ENCODE peak calls at places on chromosomes 6 and 20, in eight cellular contexts. Y is effector CD4-positive, alpha-beta T cell; V is mucosa of descending colon; U is activated CD8-positive, alpha-beta memory T cell treated with anti-CD3 and anti-CD28 coated beads, Interleukin-2, amount 50 U/mL, for 48 hours; H is RPMI7951; X is cardiac septum; D is stimulated activated CD4-positive, alpha-beta T cell treated with anti-CD3 and anti-CD28 coated beads, TNF-alpha, amount 100 ng/mL, for 24 hours; A is spleen. R is an unnamed sample.

GRCh38 chr20:878511-879307 is 37.4 kb downstream of the ANGPT4 start:
- DNase-seq in Y (no peak), V (no peak), U (no peak), H (peak), X (no peak), D (no peak), A (peak), R (peak)

GRCh38 chr6:141562801-141563763 is 569.6 kb upstream of the GJE1 start:
- DNase-seq in Y (peak), V (peak), U (peak), H (peak), X (no peak), D (peak), A (peak), R (peak)

GRCh38 chr6:26012061-26012460 is 49.5 kb downstream of the TRIM38 start:
- DNase-seq in Y (no peak), V (no peak), U (no peak), H (no peak), X (no peak), D (no peak), A (no peak), R (no peak)

GRCh38 chr6:133236898-133237297 is 4.3 kb upstream of the EYA4 start:
- DNase-seq in Y (no peak), V (no peak), U (no peak), H (no peak), X (no peak), D (no peak), A (no peak), R (peak)

GRCh38 chr6:47126647-47127339 is 84.7 kb upstream of the ADGRF1 start:
- DNase-seq in Y (no peak), V (no peak), U (no peak), H (peak), X (no peak), D (no peak), A (no peak), R (peak)

GRCh38 chr20:47305667-47306066 is 50.8 kb downstream of the ZMYND8 start:
- DNase-seq in Y (no peak), V (no peak), U (no peak), H (no peak), X (no peak), D (no peak), A (no peak), R (peak)

GRCh38 chr6:104118274-104118673 is 741.4 kb downstream of the HACE1 start:
- DNase-seq in Y (no peak), V (no peak), U (no peak), H (no peak), X (no peak), D (no peak), A (no peak), R (no peak)

GRCh38 chr6:1525364-1526038 is 84.2 kb upstream of the FOXC1 start:
- DNase-seq in Y (no peak), V (no peak), U (no peak), H (no peak), X (no peak), D (no peak), A (no peak), R (no peak)

GRCh38 chr6:157017861-157018260 is 240.7 kb downstream of the ARID1B start:
- DNase-seq in Y (no peak), V (no peak), U (no peak), H (peak), X (no peak), D (no peak), A (no peak), R (no peak)

GRCh38 chr6:1766663-1767062 is 156.9 kb downstream of the FOXC1 start:
- DNase-seq in Y (no peak), V (no peak), U (no peak), H (peak), X (no peak), D (no peak), A (no peak), R (peak)

GRCh38 chr6:90266845-90267621 is 29.6 kb downstream of the BACH2 start:
- DNase-seq in Y (no peak), V (no peak), U (no peak), H (no peak), X (no peak), D (no peak), A (no peak), R (no peak)

GRCh38 chr6:132401120-132401940 is at the start of gene MOXD1:
- DNase-seq in Y (no peak), V (peak), U (peak), H (peak), X (peak), D (no peak), A (peak), R (peak)

GRCh38 chr6:166660157-166660686 is 33.2 kb upstream of the RPS6KA2 start:
- DNase-seq in Y (no peak), V (no peak), U (no peak), H (no peak), X (no peak), D (no peak), A (no peak), R (no peak)

GRCh38 chr6:80348263-80348662 is 241.8 kb downstream of the BCKDHB start:
- DNase-seq in Y (no peak), V (no peak), U (no peak), H (peak), X (no peak), D (no peak), A (no peak), R (no peak)

GRCh38 chr20:46767127-46767761 is 57.8 kb downstream of the SLC2A10 start:
- DNase-seq in Y (no peak), V (no peak), U (no peak), H (peak), X (no peak), D (no peak), A (no peak), R (peak)

GRCh38 chr20:25008388-25009217 is 16.1 kb upstream of the APMAP start:
- DNase-seq in Y (no peak), V (no peak), U (peak), H (no peak), X (peak), D (no peak), A (peak), R (no peak)

GRCh38 chr20:64233725-64234124 is 21.8 kb upstream of the PCMTD2 start:
- DNase-seq in Y (no peak), V (peak), U (no peak), H (no peak), X (peak), D (no peak), A (peak), R (no peak)

GRCh38 chr6:11093065-11093590 is 506 bp upstream of the SMIM13 start:
- DNase-seq in Y (no peak), V (no peak), U (no peak), H (peak), X (no peak), D (no peak), A (no peak), R (no peak)

GRCh38 chr6:157548635-157549467 is 167.9 kb downstream of the ZDHHC14 start:
- DNase-seq in Y (no peak), V (no peak), U (no peak), H (no peak), X (no peak), D (no peak), A (peak), R (no peak)

GRCh38 chr20:38181207-38181693 is 16.2 kb upstream of the TGM2 start:
- DNase-seq in Y (no peak), V (no peak), U (no peak), H (peak), X (peak), D (no peak), A (no peak), R (no peak)

GRCh38 chr6:81098109-81098814 is 654.2 kb downstream of the TENT5A start:
- DNase-seq in Y (no peak), V (no peak), U (no peak), H (no peak), X (no peak), D (no peak), A (peak), R (no peak)

GRCh38 chr6:150638765-150639164 is 39.1 kb downstream of the PLEKHG1 start:
- DNase-seq in Y (no peak), V (no peak), U (no peak), H (no peak), X (no peak), D (no peak), A (no peak), R (no peak)